ENCODE peak calls at places on chromosomes 4 and X, in five cellular contexts. One of them, this sample, is unnamed.

GRCh38 chr4:185738851-185739250 is 73.1 kb downstream of the SORBS2 start:
- DNase-seq in GM12878: no peak
- DNase-seq in K562: no peak
- DNase-seq in IMR-90: no peak
- DNase-seq in HepG2: no peak
- DNase-seq in this sample: no peak

GRCh38 chr4:40763228-40763716 is 13.5 kb downstream of the NSUN7 start:
- DNase-seq in GM12878: peak
- DNase-seq in K562: peak
- DNase-seq in IMR-90: peak
- DNase-seq in HepG2: no peak
- DNase-seq in this sample: no peak

GRCh38 chrX:133474559-133474958 is 59.3 kb upstream of the GPC4 start:
- DNase-seq in HepG2: no peak
- DNase-seq in IMR-90: no peak
- DNase-seq in GM12878: no peak
- DNase-seq in K562: no peak
- DNase-seq in this sample: no peak

GRCh38 chr4:143140696-143141095 is 44.0 kb upstream of the USP38 start:
- DNase-seq in GM12878: no peak
- DNase-seq in IMR-90: no peak
- DNase-seq in K562: no peak
- DNase-seq in HepG2: no peak
- DNase-seq in this sample: no peak

GRCh38 chrX:30812326-30812725 is 76.7 kb downstream of the TAB3 start:
- DNase-seq in HepG2: peak
- DNase-seq in K562: no peak
- DNase-seq in GM12878: no peak
- DNase-seq in IMR-90: no peak
- DNase-seq in this sample: no peak

GRCh38 chr4:3249681-3250437 is 900 bp downstream of the MSANTD1 start:
- DNase-seq in K562: no peak
- DNase-seq in HepG2: no peak
- DNase-seq in IMR-90: no peak
- DNase-seq in GM12878: no peak
- DNase-seq in this sample: no peak

GRCh38 chrX:39845289-39845688 is 252.5 kb downstream of the BCOR start:
- DNase-seq in IMR-90: no peak
- DNase-seq in K562: no peak
- DNase-seq in GM12878: no peak
- DNase-seq in HepG2: no peak
- DNase-seq in this sample: no peak

GRCh38 chr4:7793186-7793585 is 146.5 kb downstream of the AFAP1 start:
- DNase-seq in K562: no peak
- DNase-seq in IMR-90: no peak
- DNase-seq in GM12878: no peak
- DNase-seq in HepG2: no peak
- DNase-seq in this sample: no peak

GRCh38 chr4:56506110-56506705 is 617 bp downstream of the ARL9 start:
- DNase-seq in K562: no peak
- DNase-seq in IMR-90: no peak
- DNase-seq in GM12878: no peak
- DNase-seq in HepG2: no peak
- DNase-seq in this sample: no peak

GRCh38 chrX:46626566-46626965 is 53.0 kb downstream of the CHST7 start:
- DNase-seq in IMR-90: no peak
- DNase-seq in K562: no peak
- DNase-seq in GM12878: no peak
- DNase-seq in HepG2: no peak
- DNase-seq in this sample: no peak

GRCh38 chr4:65437102-65437501 is 233.2 kb downstream of the EPHA5 start:
- DNase-seq in IMR-90: no peak
- DNase-seq in HepG2: no peak
- DNase-seq in GM12878: no peak
- DNase-seq in K562: no peak
- DNase-seq in this sample: no peak

GRCh38 chrX:15269120-15269519 is 763 bp downstream of the ASB9 start:
- DNase-seq in IMR-90: no peak
- DNase-seq in K562: no peak
- DNase-seq in HepG2: peak
- DNase-seq in GM12878: no peak
- DNase-seq in this sample: peak

GRCh38 chr4:5206391-5206790 is 155.1 kb downstream of the STK32B start:
- DNase-seq in K562: peak
- DNase-seq in HepG2: no peak
- DNase-seq in GM12878: no peak
- DNase-seq in IMR-90: peak
- DNase-seq in this sample: peak

GRCh38 chr4:126404549-126404948 is 1089.8 kb downstream of the FAT4 start:
- DNase-seq in IMR-90: peak
- DNase-seq in HepG2: no peak
- DNase-seq in K562: no peak
- DNase-seq in GM12878: no peak
- DNase-seq in this sample: no peak

GRCh38 chrX:111283446-111283845 is 13.2 kb upstream of the CAPN6 start:
- DNase-seq in GM12878: no peak
- DNase-seq in K562: no peak
- DNase-seq in IMR-90: no peak
- DNase-seq in HepG2: no peak
- DNase-seq in this sample: no peak

GRCh38 chrX:107718156-107718621 is 57.4 kb downstream of the TSC22D3 start:
- DNase-seq in GM12878: no peak
- DNase-seq in HepG2: peak
- DNase-seq in K562: peak
- DNase-seq in IMR-90: peak
- DNase-seq in this sample: peak

GRCh38 chr4:48112017-48112667 is 21.9 kb downstream of the TXK start:
- DNase-seq in GM12878: no peak
- DNase-seq in HepG2: no peak
- DNase-seq in IMR-90: peak
- DNase-seq in K562: no peak
- DNase-seq in this sample: no peak

GRCh38 chr4:27149541-27150212 is 289.0 kb downstream of the STIM2 start:
- DNase-seq in GM12878: no peak
- DNase-seq in HepG2: no peak
- DNase-seq in K562: no peak
- DNase-seq in IMR-90: peak
- DNase-seq in this sample: no peak

GRCh38 chr4:10085828-10086505 is 30.6 kb downstream of the WDR1 start:
- DNase-seq in GM12878: no peak
- DNase-seq in HepG2: no peak
- DNase-seq in K562: no peak
- DNase-seq in IMR-90: no peak
- DNase-seq in this sample: no peak

GRCh38 chr4:183393446-183393845 is 51.0 kb upstream of the CDKN2AIP start:
- DNase-seq in IMR-90: no peak
- DNase-seq in HepG2: no peak
- DNase-seq in K562: no peak
- DNase-seq in GM12878: no peak
- DNase-seq in this sample: no peak

GRCh38 chr4:3250956-3251690 is 2.2 kb downstream of the MSANTD1 start:
- DNase-seq in IMR-90: no peak
- DNase-seq in K562: no peak
- DNase-seq in HepG2: no peak
- DNase-seq in GM12878: no peak
- DNase-seq in this sample: no peak

GRCh38 chr4:124018383-124019317 is 622.1 kb downstream of the SPRY1 start:
- DNase-seq in HepG2: peak
- DNase-seq in K562: no peak
- DNase-seq in IMR-90: peak
- DNase-seq in GM12878: peak
- DNase-seq in this sample: no peak

GRCh38 chr4:3233391-3234071 is 15.4 kb upstream of the MSANTD1 start:
- DNase-seq in IMR-90: peak
- DNase-seq in GM12878: no peak
- DNase-seq in K562: peak
- DNase-seq in HepG2: no peak
- DNase-seq in this sample: no peak

GRCh38 chr4:53780736-53781400 is 189.6 kb upstream of the LNX1 start:
- DNase-seq in GM12878: no peak
- DNase-seq in K562: no peak
- DNase-seq in HepG2: no peak
- DNase-seq in IMR-90: peak
- DNase-seq in this sample: no peak

DNA sequence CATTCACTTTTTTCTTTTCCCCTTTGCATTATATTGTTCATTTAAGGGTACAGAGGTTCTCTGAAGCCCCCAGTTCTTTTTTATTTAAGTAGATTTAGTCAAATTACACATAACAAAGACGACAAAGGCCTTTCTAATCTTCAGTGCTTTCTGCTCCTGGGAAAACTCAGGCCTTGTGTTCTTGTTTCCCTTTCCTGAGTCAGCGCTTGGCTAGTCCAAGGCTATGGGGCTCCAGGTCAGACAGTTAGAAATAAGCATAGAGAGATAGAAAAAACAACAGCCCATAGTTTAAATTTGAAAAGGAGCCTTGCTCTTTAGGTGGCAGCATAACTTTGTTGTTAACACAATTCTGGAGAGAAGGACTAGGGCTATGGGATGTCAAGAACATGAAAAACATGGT is 97.3 kb downstream of the PPP1R2C start:
- DNase-seq in K562: no peak
- DNase-seq in IMR-90: no peak
- DNase-seq in GM12878: no peak
- DNase-seq in HepG2: no peak
- DNase-seq in this sample: no peak
- TF ChIP-seq SMC3 in K562: no peak
- TF ChIP-seq SMC3 in IMR-90: no peak
- TF ChIP-seq SMC3 in GM12878: no peak
- TF ChIP-seq SMC3 in HepG2: no peak
- TF ChIP-seq SMC3 in this sample: no peak

DNA sequence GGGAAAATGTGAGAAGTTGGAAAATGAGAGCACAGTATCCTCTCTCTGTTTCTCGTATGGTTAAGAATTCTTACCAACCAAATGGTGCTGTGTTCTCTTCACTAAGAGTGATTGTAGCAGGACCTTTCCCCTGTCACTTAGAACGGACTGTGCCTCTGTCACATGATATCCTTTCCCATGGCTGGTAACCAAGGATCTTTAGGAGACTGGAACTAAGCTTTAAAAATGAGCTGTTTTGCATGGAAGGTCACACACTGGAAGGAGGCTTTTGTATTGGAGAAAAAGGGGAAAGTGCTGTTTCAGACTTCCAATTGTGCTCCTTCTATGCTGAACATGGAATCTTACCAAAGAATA is 148.5 kb downstream of the SLC4A4 start:
- DNase-seq in IMR-90: no peak
- DNase-seq in HepG2: no peak
- DNase-seq in K562: no peak
- DNase-seq in GM12878: no peak
- DNase-seq in this sample: no peak
- TF ChIP-seq CEBPB in IMR-90: no peak
- TF ChIP-seq CEBPB in HepG2: no peak
- TF ChIP-seq CEBPB in K562: no peak
- TF ChIP-seq CEBPB in GM12878: no peak
- TF ChIP-seq CEBPB in this sample: no peak

GRCh38 chr4:150250998-150251651 is 172.9 kb downstream of the DCLK2 start:
- DNase-seq in GM12878: peak
- DNase-seq in K562: no peak
- DNase-seq in IMR-90: no peak
- DNase-seq in HepG2: no peak
- DNase-seq in this sample: no peak

GRCh38 chr4:150252741-150253140 is 174.5 kb downstream of the DCLK2 start:
- DNase-seq in K562: no peak
- DNase-seq in IMR-90: no peak
- DNase-seq in GM12878: no peak
- DNase-seq in HepG2: no peak
- DNase-seq in this sample: no peak

GRCh38 chr4:150252306-150252705 is 174.1 kb downstream of the DCLK2 start:
- DNase-seq in IMR-90: no peak
- DNase-seq in GM12878: no peak
- DNase-seq in HepG2: no peak
- DNase-seq in K562: no peak
- DNase-seq in this sample: no peak

GRCh38 chr4:150250293-150250997 is 172.2 kb downstream of the DCLK2 start:
- DNase-seq in HepG2: no peak
- DNase-seq in IMR-90: no peak
- DNase-seq in K562: no peak
- DNase-seq in GM12878: no peak
- DNase-seq in this sample: no peak

GRCh38 chr4:150251752-150252190 is 173.5 kb downstream of the DCLK2 start:
- DNase-seq in K562: no peak
- DNase-seq in IMR-90: no peak
- DNase-seq in GM12878: no peak
- DNase-seq in HepG2: no peak
- DNase-seq in this sample: no peak
- TF ChIP-seq SMC3 in K562: no peak
- TF ChIP-seq SMC3 in IMR-90: no peak
- TF ChIP-seq SMC3 in GM12878: no peak
- TF ChIP-seq SMC3 in HepG2: no peak
- TF ChIP-seq SMC3 in this sample: no peak

DNA sequence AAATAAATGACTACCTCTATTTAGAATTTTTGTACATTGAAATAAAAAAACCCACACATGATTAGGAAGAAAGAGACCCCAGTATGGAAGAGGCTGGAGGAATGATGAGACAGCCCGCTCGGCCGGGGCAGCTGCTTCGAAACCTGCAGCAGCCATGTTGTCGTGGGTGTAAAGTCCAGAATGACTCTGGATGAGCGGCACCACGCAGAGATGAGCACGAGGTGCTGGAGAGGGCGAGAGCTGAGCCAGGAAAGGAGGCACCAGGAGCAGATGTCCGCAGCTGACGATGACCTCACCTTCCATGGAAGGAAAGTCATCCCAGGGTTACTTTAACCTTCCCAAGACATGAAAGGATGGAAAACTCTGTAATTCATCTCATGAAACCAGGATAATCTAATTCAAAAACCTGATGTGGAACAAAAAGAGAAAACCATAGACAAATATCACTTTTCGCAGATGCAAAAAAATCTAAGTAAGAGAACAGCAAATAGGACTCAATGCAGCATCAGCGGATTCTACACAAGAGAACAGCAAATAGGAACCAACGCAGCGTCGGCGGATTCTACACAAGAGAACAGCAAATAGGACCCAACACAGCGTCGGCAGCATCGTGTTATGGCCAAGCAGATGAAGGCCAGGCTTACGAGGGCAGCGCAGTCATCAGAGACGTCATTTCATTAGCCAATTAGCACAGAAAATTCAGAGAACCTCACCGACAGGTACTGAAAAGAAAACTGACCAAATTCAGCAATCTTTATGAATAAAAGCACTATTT is 25.9 kb upstream of the SPON2 start:
- DNase-seq in K562: no peak
- DNase-seq in HepG2: no peak
- DNase-seq in IMR-90: peak
- DNase-seq in GM12878: no peak
- DNase-seq in this sample: no peak
- TF ChIP-seq CEBPB in K562: no peak
- TF ChIP-seq CEBPB in HepG2: no peak
- TF ChIP-seq CEBPB in IMR-90: no peak
- TF ChIP-seq CEBPB in GM12878: no peak
- TF ChIP-seq CEBPB in this sample: no peak